ENCODE peak calls at places on chromosomes 13 and 19, in eight cellular contexts. F is IMR-90, U is bronchial epithelial cell, Y is uterus, L is neural progenitor cell, N is endodermal cell, I is OCI-LY7, Z is heart right ventricle. C is an unnamed sample.
A peak's percentile ranks its signal among the peaks of the same experiment; 100 is the strongest.

GRCh38 chr13:50910483-50910805 is 853 bp downstream of the RNASEH2B start:
- DNase-seq in F (peak; percentile 42), U (no peak), Y (no peak), L (peak; percentile 42), N (peak; percentile 80), I (peak; percentile 54), Z (no peak), C (peak; percentile 65)

GRCh38 chr13:105971312-105971711 is 564.1 kb downstream of the EFNB2 start:
- DNase-seq in F (no peak), U (peak; percentile 39), Y (no peak), L (peak; percentile 12), N (no peak), I (no peak), Z (no peak), C (no peak)

GRCh38 chr19:43789029-43789428 is 8.3 kb upstream of the KCNN4 start:
- DNase-seq in F (peak; percentile 56), U (peak; percentile 33), Y (no peak), L (peak; percentile 79), N (peak; percentile 85), I (no peak), Z (no peak), C (no peak)

GRCh38 chr13:26688286-26688685 is 72.3 kb downstream of the GPR12 start:
- DNase-seq in F (no peak), U (no peak), Y (no peak), L (no peak), N (no peak), I (no peak), Z (no peak), C (no peak)

GRCh38 chr13:42821437-42821836 is 40.1 kb downstream of the FAM216B start:
- DNase-seq in F (peak; percentile 93), U (peak; percentile 76), Y (no peak), L (no peak), N (no peak), I (no peak), Z (no peak), C (peak; percentile 52)

GRCh38 chr13:30576528-30576927 is 41.2 kb upstream of the USPL1 start:
- DNase-seq in F (peak; percentile 59), U (peak; percentile 31), Y (no peak), L (no peak), N (no peak), I (no peak), Z (no peak), C (no peak)

GRCh38 chr13:100673831-100674362 is 698 bp downstream of the TMTC4 start:
- DNase-seq in F (peak; percentile 83), U (peak; percentile 85), Y (peak; percentile 67), L (no peak), N (peak; percentile 62), I (peak; percentile 11), Z (peak; percentile 71), C (peak; percentile 65)

GRCh38 chr13:83229574-83230300 is 652.5 kb downstream of the SLITRK1 start:
- DNase-seq in F (peak; percentile 40), U (no peak), Y (no peak), L (no peak), N (no peak), I (no peak), Z (no peak), C (no peak)

GRCh38 chr13:71525004-71525403 is 342.0 kb downstream of the DACH1 start:
- DNase-seq in F (no peak), U (no peak), Y (no peak), L (no peak), N (no peak), I (no peak), Z (no peak), C (no peak)

GRCh38 chr13:36193151-36193855 is 21.1 kb downstream of the SOHLH2 start:
- DNase-seq in F (no peak), U (peak; percentile 53), Y (no peak), L (no peak), N (no peak), I (no peak), Z (no peak), C (no peak)

GRCh38 chr13:33206425-33206824 is 79.1 kb downstream of the STARD13 start:
- DNase-seq in F (peak; percentile 76), U (peak; percentile 59), Y (no peak), L (no peak), N (no peak), I (no peak), Z (no peak), C (peak; percentile 59)

GRCh38 chr13:19604306-19604705 is 29.2 kb upstream of the MPHOSPH8 start:
- DNase-seq in F (no peak), U (no peak), Y (no peak), L (no peak), N (no peak), I (no peak), Z (no peak), C (no peak)

GRCh38 chr19:49771674-49772139 is 4.9 kb downstream of the AP2A1 start:
- DNase-seq in F (no peak), U (no peak), Y (no peak), L (no peak), N (no peak), I (peak; percentile 33), Z (no peak), C (no peak)

GRCh38 chr13:31756346-31756745 is 17.0 kb downstream of the RXFP2 start:
- DNase-seq in F (peak; percentile 94), U (peak; percentile 36), Y (peak; percentile 24), L (no peak), N (no peak), I (no peak), Z (no peak), C (peak; percentile 83)

GRCh38 chr19:41939861-41940442 is 11.7 kb upstream of the ERFL start:
- DNase-seq in F (no peak), U (no peak), Y (no peak), L (peak; percentile 62), N (peak; percentile 81), I (peak; percentile 79), Z (no peak), C (no peak)

GRCh38 chr13:42211704-42212103 is 60.2 kb upstream of the AKAP11 start:
- DNase-seq in F (peak; percentile 64), U (peak; percentile 74), Y (no peak), L (no peak), N (no peak), I (no peak), Z (no peak), C (peak; percentile 44)

GRCh38 chr19:29290853-29291252 is 77.9 kb upstream of the UQCRFS1 start:
- DNase-seq in F (no peak), U (no peak), Y (no peak), L (peak; percentile 33), N (peak; percentile 58), I (no peak), Z (no peak), C (no peak)

GRCh38 chr13:113838711-113839201 is 25.1 kb downstream of the GAS6 start:
- DNase-seq in F (no peak), U (no peak), Y (no peak), L (no peak), N (no peak), I (no peak), Z (peak; percentile 24), C (no peak)

GRCh38 chr19:39125554-39126311 is at the start of gene PAK4:
- DNase-seq in F (peak; percentile 96), U (peak; percentile 90), Y (peak; percentile 98), L (peak; percentile 99), N (peak; percentile 99), I (peak; percentile 98), Z (peak; percentile 96), C (peak; percentile 99)

GRCh38 chr19:39125199-39125553 is 410 bp upstream of the PAK4 start:
- DNase-seq in F (no peak), U (no peak), Y (no peak), L (no peak), N (no peak), I (no peak), Z (no peak), C (no peak)

GRCh38 chr19:39126312-39126561 is 651 bp downstream of the PAK4 start:
- DNase-seq in F (no peak), U (no peak), Y (no peak), L (no peak), N (no peak), I (no peak), Z (no peak), C (no peak)

GRCh38 chr19:39127812-39128510 is 2.4 kb downstream of the PAK4 start:
- DNase-seq in F (no peak), U (no peak), Y (no peak), L (no peak), N (no peak), I (no peak), Z (no peak), C (no peak)

GRCh38 chr19:39126593-39127187 is 1.1 kb downstream of the PAK4 start:
- DNase-seq in F (no peak), U (peak; percentile 37), Y (no peak), L (peak; percentile 63), N (peak; percentile 71), I (no peak), Z (no peak), C (peak; percentile 45)
- H3K36me3 ChIP-seq in F (no peaks in the 10 kb centered on the region), U (no peaks in the 10 kb centered on the region), Y (no peaks in the 10 kb centered on the region), L (no peaks in the 10 kb centered on the region), N (no peaks in the 10 kb centered on the region), I (no peaks in the 10 kb centered on the region), Z (no peaks in the 10 kb centered on the region), C (no peaks in the 10 kb centered on the region)

GRCh38 chr19:18928018-18928805 is 8.7 kb downstream of the DDX49 start:
- DNase-seq in F (no peak), U (no peak), Y (no peak), L (no peak), N (no peak), I (no peak), Z (no peak), C (no peak)
- H3K36me3 ChIP-seq in F (peaks cover 68% of the 10 kb centered on the region), U (peaks cover 43% of the 10 kb centered on the region), Y (no peaks in the 10 kb centered on the region), L (no peaks in the 10 kb centered on the region), N (peaks cover 35% of the 10 kb centered on the region), I (peaks cover 52% of the 10 kb centered on the region), Z (peaks cover 3% of the 10 kb centered on the region), C (peaks cover 90% of the 10 kb centered on the region)

DNA sequence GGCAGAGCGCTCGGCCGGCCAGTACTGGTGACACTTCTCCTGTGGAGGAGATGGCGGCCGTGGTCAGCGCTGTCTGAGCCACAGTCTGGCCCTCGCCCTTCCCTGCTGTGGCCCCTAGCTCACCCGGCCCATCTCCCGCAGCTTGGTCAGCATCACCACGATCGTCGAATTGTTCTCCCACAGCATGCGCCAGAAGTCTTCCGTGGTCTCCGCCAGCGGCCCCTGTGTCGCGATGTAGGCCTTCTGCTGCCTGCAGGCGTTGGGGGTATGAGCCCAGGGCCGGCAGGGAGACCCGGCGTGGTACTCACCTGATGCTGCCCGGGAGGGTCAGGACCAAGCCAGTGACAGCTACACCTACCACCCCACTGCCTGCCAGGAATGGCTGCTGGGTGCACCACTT is 130.1 kb downstream of the PTPRS start:
- DNase-seq in F (no peak), U (no peak), Y (no peak), L (no peak), N (no peak), I (no peak), Z (no peak), C (no peak)
- H3K36me3 ChIP-seq in F (peaks cover 77% of the 10 kb centered on the region), U (peaks cover 1% of the 10 kb centered on the region), Y (no peaks in the 10 kb centered on the region), L (peaks cover 12% of the 10 kb centered on the region), N (peaks cover 87% of the 10 kb centered on the region), I (peaks cover 76% of the 10 kb centered on the region), Z (no peaks in the 10 kb centered on the region), C (peaks cover 3% of the 10 kb centered on the region)

GRCh38 chr13:75647126-75647784 is 11.1 kb downstream of the LMO7 start:
- DNase-seq in F (peak; percentile 55), U (peak; percentile 52), Y (no peak), L (no peak), N (no peak), I (no peak), Z (no peak), C (no peak)
- H3K36me3 ChIP-seq in F (peaks cover 3% of the 10 kb centered on the region), U (no peaks in the 10 kb centered on the region), Y (no peaks in the 10 kb centered on the region), L (no peaks in the 10 kb centered on the region), N (no peaks in the 10 kb centered on the region), I (peaks cover 3% of the 10 kb centered on the region), Z (no peaks in the 10 kb centered on the region), C (peaks cover 83% of the 10 kb centered on the region)

C was measured in MG63.